ENCODE peak calls at places on chromosomes 16 and 17, in ten cellular contexts. C is germinal center; Y is thoracic aorta; G is activated CD4-positive, alpha-beta T cell treated with anti-CD3 and anti-CD28 coated beads, Interleukin-2, amount 50 U/mL, for 48 hours; I is SW 1271; X is stimulated activated CD4-positive, alpha-beta T cell treated with anti-CD3 and anti-CD28 coated beads, Interleukin-1b, Interleukin-23, amount 100 ng/mL, for 24 hours; W is islet precursor cell; P is HFF-Myc; R is T-helper 17 cell; A is amniotic stem cell. M is an unnamed sample.

GRCh38 chr16:79372504-79373184 is 227.9 kb downstream of the MAF start:
- DNase-seq in P (no peak), A (no peak), C (no peak), W (no peak), G (peak), R (no peak), I (no peak), X (peak), Y (no peak), M (no peak)

GRCh38 chr16:30546115-30546514 is 11.5 kb upstream of the ZNF747 start:
- DNase-seq in Y (no peak), W (no peak), G (no peak), A (no peak), P (no peak), I (no peak), R (no peak), X (no peak), C (no peak), M (no peak)

GRCh38 chr16:84308120-84308519 is 13.4 kb downstream of the WFDC1 start:
- DNase-seq in G (peak), W (peak), I (no peak), A (no peak), R (no peak), X (no peak), P (no peak), C (peak), Y (no peak), M (peak)

GRCh38 chr16:73025506-73026131 is 22.3 kb downstream of the ZFHX3 start:
- DNase-seq in R (no peak), C (no peak), A (no peak), P (no peak), X (no peak), W (no peak), Y (no peak), G (no peak), I (no peak), M (peak)

GRCh38 chr17:35947156-35947585 is 3.7 kb upstream of the LYZL6 start:
- DNase-seq in Y (no peak), R (no peak), C (peak), I (no peak), G (peak), P (no peak), X (peak), W (peak), A (no peak), M (peak)

GRCh38 chr17:7850118-7850504 is 4.8 kb upstream of the TMEM88 start:
- DNase-seq in X (no peak), P (no peak), G (no peak), Y (no peak), I (no peak), C (no peak), W (no peak), A (no peak), R (no peak), M (no peak)

GRCh38 chr16:47043200-47043599 is 69.7 kb upstream of the DNAJA2 start:
- DNase-seq in W (no peak), I (no peak), R (no peak), Y (no peak), X (no peak), C (no peak), G (no peak), P (no peak), A (no peak), M (no peak)

GRCh38 chr16:11004351-11004750 is 60.0 kb downstream of the CLEC16A start:
- DNase-seq in W (no peak), A (no peak), X (no peak), Y (no peak), C (no peak), P (no peak), I (no peak), G (no peak), R (no peak), M (no peak)

GRCh38 chr17:31830971-31831755 is 27.9 kb downstream of the COPRS start:
- DNase-seq in W (no peak), X (no peak), A (no peak), P (no peak), C (no peak), R (no peak), Y (no peak), I (no peak), G (no peak), M (no peak)

GRCh38 chr16:51374346-51374745 is 223.3 kb upstream of the SALL1 start:
- DNase-seq in Y (no peak), P (peak), C (no peak), R (no peak), G (no peak), A (peak), X (no peak), W (no peak), I (no peak), M (no peak)

GRCh38 chr17:12114686-12115418 is 94.2 kb downstream of the MAP2K4 start:
- DNase-seq in R (no peak), I (no peak), P (no peak), X (no peak), G (no peak), C (no peak), W (no peak), A (no peak), Y (no peak), M (no peak)

GRCh38 chr17:35612924-35613521 is 25.9 kb downstream of the AP2B1 start:
- DNase-seq in W (peak), C (no peak), A (peak), I (no peak), G (peak), R (no peak), X (no peak), P (peak), Y (no peak), M (peak)

GRCh38 chr16:11079657-11080187 is 135.4 kb downstream of the CLEC16A start:
- DNase-seq in C (peak), W (peak), A (peak), P (peak), Y (no peak), X (no peak), R (no peak), G (peak), I (no peak), M (no peak)

GRCh38 chr17:70521821-70522256 is 352.5 kb downstream of the KCNJ2 start:
- DNase-seq in I (no peak), X (no peak), G (no peak), C (no peak), W (no peak), A (no peak), R (no peak), Y (no peak), P (no peak), M (no peak)

GRCh38 chr16:88936008-88936912 is 40.7 kb downstream of the CBFA2T3 start:
- DNase-seq in C (peak), Y (no peak), A (no peak), G (no peak), I (no peak), P (no peak), R (no peak), W (no peak), X (no peak), M (no peak)

GRCh38 chr17:78793415-78793814 is 11.3 kb upstream of the CYTH1 start:
- DNase-seq in G (no peak), A (no peak), P (no peak), X (no peak), W (no peak), I (no peak), C (no peak), R (no peak), Y (no peak), M (no peak)

GRCh38 chr17:9472094-9472493 is 103.5 kb downstream of the STX8 start:
- DNase-seq in I (no peak), C (no peak), X (no peak), R (no peak), G (peak), A (no peak), Y (no peak), P (no peak), W (peak), M (no peak)

GRCh38 chr17:42760652-42761581 is at the start of gene RAMP2:
- DNase-seq in X (no peak), I (no peak), G (no peak), R (peak), C (peak), P (no peak), Y (no peak), A (no peak), W (peak), M (peak)

GRCh38 chr17:82322526-82323453 is 5.4 kb upstream of the CD7 start:
- DNase-seq in Y (no peak), I (no peak), P (no peak), C (no peak), R (no peak), W (no peak), X (no peak), G (no peak), A (no peak), M (no peak)

GRCh38 chr17:19248149-19248922 is 11.2 kb downstream of the EPN2 start:
- DNase-seq in A (no peak), Y (no peak), I (no peak), G (no peak), P (no peak), C (no peak), R (no peak), W (no peak), X (no peak), M (no peak)

GRCh38 chr16:20023190-20023589 is 50.5 kb downstream of the GPR139 start:
- DNase-seq in X (no peak), Y (no peak), R (no peak), P (no peak), W (no peak), C (no peak), A (no peak), I (no peak), G (no peak), M (peak)

GRCh38 chr16:84370723-84371552 is 2.6 kb downstream of the ATP2C2 start:
- DNase-seq in A (no peak), R (no peak), Y (no peak), C (no peak), X (no peak), I (no peak), P (no peak), W (no peak), G (no peak), M (no peak)

GRCh38 chr17:50095626-50096037 is 481 bp downstream of the PDK2 start:
- DNase-seq in I (no peak), R (no peak), G (no peak), C (peak), Y (no peak), A (no peak), P (no peak), W (no peak), X (no peak), M (peak)

GRCh38 chr17:8225813-8226535 is 15.6 kb upstream of the AURKB start:
- DNase-seq in A (peak), R (no peak), W (peak), G (peak), Y (no peak), I (peak), C (no peak), X (peak), P (no peak), M (peak)

GRCh38 chr17:69928586-69928985 is 146.4 kb upstream of the KCNJ16 start:
- DNase-seq in C (no peak), G (no peak), P (no peak), W (no peak), Y (no peak), A (no peak), R (no peak), I (no peak), X (no peak), M (no peak)

GRCh38 chr17:43125967-43126910 is 1.1 kb upstream of the BRCA1 start:
- DNase-seq in A (no peak), X (no peak), G (no peak), Y (no peak), C (no peak), P (no peak), W (peak), I (no peak), R (no peak), M (peak)

GRCh38 chr16:77840623-77841274 is 52.4 kb downstream of the VAT1L start:
- DNase-seq in W (no peak), Y (no peak), G (no peak), X (no peak), P (no peak), C (no peak), R (no peak), A (no peak), I (no peak), M (no peak)